ENCODE peak calls at places on chromosomes 3 and 15, in ten cellular contexts. N, Y, D, U, O, R, C, Z, X and K are unnamed samples.

GRCh38 chr15:76994971-76995945 is at the start of gene PSTPIP1:
- DNase-seq in R (no peak), X (peak; percentile 96), D (peak; percentile 64), C (no peak), Y (peak; percentile 15), O (peak; percentile 92), U (peak; percentile 68), Z (peak; percentile 10), N (peak; percentile 56), K (no peak)

GRCh38 chr3:57120803-57121174 is 44.4 kb downstream of the IL17RD start:
- DNase-seq in Y (no peak), O (no peak), Z (no peak), U (no peak), C (no peak), N (no peak), D (no peak), X (no peak), R (no peak), K (no peak)

GRCh38 chr3:30319713-30320112 is 286.7 kb upstream of the TGFBR2 start:
- DNase-seq in O (peak; percentile 42), U (no peak), D (no peak), X (peak; percentile 27), R (peak; percentile 8), C (peak; percentile 2), Y (peak; percentile 49), N (no peak), Z (peak; percentile 58), K (no peak)

GRCh38 chr3:61522629-61523028 is 38.7 kb upstream of the PTPRG start:
- DNase-seq in Z (no peak), R (no peak), X (no peak), N (no peak), U (no peak), C (no peak), D (no peak), O (no peak), Y (no peak), K (no peak)

GRCh38 chr15:82298520-82298919 is 35.9 kb downstream of the SAXO2 start:
- DNase-seq in Y (no peak), U (no peak), X (peak; percentile 86), R (no peak), O (no peak), D (no peak), N (no peak), Z (no peak), C (no peak), K (no peak)

GRCh38 chr3:128080323-128080898 is 28.2 kb downstream of the SEC61A1 start:
- DNase-seq in U (no peak), X (no peak), N (no peak), C (no peak), D (no peak), Z (no peak), Y (peak; percentile 91), O (no peak), R (no peak), K (no peak)

GRCh38 chr3:17420668-17421067 is 321.8 kb downstream of the TBC1D5 start:
- DNase-seq in D (no peak), Y (no peak), X (no peak), C (no peak), N (no peak), O (no peak), R (no peak), Z (no peak), U (no peak), K (no peak)

GRCh38 chr3:159914421-159914820 is 74.2 kb upstream of the IL12A start:
- DNase-seq in D (no peak), C (no peak), X (no peak), U (no peak), R (no peak), N (no peak), O (no peak), Z (no peak), Y (peak; percentile 30), K (no peak)

GRCh38 chr3:44530957-44531356 is 24.0 kb upstream of the ZKSCAN7 start:
- DNase-seq in R (no peak), C (no peak), Z (no peak), D (no peak), N (no peak), O (no peak), U (no peak), X (no peak), Y (no peak), K (no peak)

GRCh38 chr3:194552327-194552949 is 65.6 kb upstream of the ATP13A3 start:
- DNase-seq in C (no peak), U (no peak), Y (no peak), Z (no peak), R (no peak), O (no peak), N (no peak), X (no peak), D (no peak), K (no peak)

GRCh38 chr3:51099794-51100542 is 285.1 kb upstream of the MANF start:
- DNase-seq in Z (peak; percentile 53), D (peak; percentile 23), C (peak; percentile 61), O (peak; percentile 45), N (peak; percentile 19), Y (peak; percentile 61), U (no peak), R (peak; percentile 65), X (no peak), K (peak; percentile 59)

DNA sequence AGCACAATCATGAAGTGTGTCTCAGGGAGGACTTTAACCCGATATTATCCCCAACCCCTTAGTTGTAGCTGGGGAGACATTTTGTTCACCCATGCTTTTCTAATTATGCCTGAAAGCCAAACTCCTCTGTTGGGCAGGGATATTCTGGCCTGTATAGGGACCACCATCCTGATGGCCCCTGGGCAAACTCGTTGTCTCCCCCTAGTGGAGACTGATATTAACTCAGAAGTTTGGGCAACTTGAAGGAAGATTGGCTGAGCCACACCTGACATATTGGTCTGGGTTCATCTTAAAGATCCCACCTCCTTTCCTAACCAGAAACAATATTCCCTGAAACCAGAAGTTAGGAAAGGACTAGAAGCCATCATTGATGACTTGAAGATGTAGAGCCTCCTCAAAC is 42.3 kb downstream of the TM4SF18 start:
- DNase-seq in N (peak; percentile 50), D (peak; percentile 27), U (no peak), C (no peak), R (no peak), Y (no peak), X (no peak), Z (no peak), O (peak; percentile 49), K (no peak)
- TF ChIP-seq CTCF in N (peak; percentile 60), D (peak; percentile 44), U (peak; percentile 53), C (peak; percentile 53), R (peak; percentile 67), Y (peak; percentile 35), X (peak; percentile 43), Z (no peak), O (peak; percentile 53), K (peak; percentile 38)

GRCh38 chr15:101254157-101255065 is 2.6 kb upstream of the CHSY1 start:
- DNase-seq in Z (no peak), R (no peak), D (no peak), C (no peak), O (no peak), X (no peak), U (no peak), Y (no peak), N (no peak), K (no peak)

GRCh38 chr15:101255066-101255415 is 3.2 kb upstream of the CHSY1 start:
- DNase-seq in O (no peak), Y (peak; percentile 49), U (no peak), C (no peak), N (no peak), Z (no peak), R (no peak), D (no peak), X (no peak), K (no peak)

GRCh38 chr15:101255615-101256350 is 3.9 kb upstream of the CHSY1 start:
- DNase-seq in Y (no peak), Z (peak; percentile 64), X (no peak), O (no peak), C (no peak), R (no peak), N (no peak), D (no peak), U (no peak), K (no peak)

GRCh38 chr15:101258238-101259144 is 6.6 kb upstream of the CHSY1 start:
- DNase-seq in C (peak; percentile 48), D (peak; percentile 48), N (peak; percentile 65), X (peak; percentile 75), Y (peak; percentile 75), O (peak; percentile 83), R (peak; percentile 42), Z (peak; percentile 73), U (no peak), K (peak; percentile 55)

GRCh38 chr15:101256756-101257155 is 4.9 kb upstream of the CHSY1 start:
- DNase-seq in R (no peak), Y (no peak), O (peak; percentile 56), N (no peak), U (no peak), D (no peak), C (no peak), X (no peak), Z (no peak), K (no peak)
- TF ChIP-seq CTCF in R (peak; percentile 44), Y (peak; percentile 39), O (peak; percentile 62), N (no peak), U (no peak), D (peak; percentile 53), C (peak; percentile 45), X (no peak), Z (no peak), K (no peak)

GRCh38 chr3:33083958-33084357 is 13.0 kb downstream of the GLB1 start:
- DNase-seq in X (no peak), R (no peak), C (no peak), Z (no peak), U (no peak), D (no peak), O (no peak), Y (no peak), N (no peak), K (no peak)
- TF ChIP-seq CTCF in X (no peak), R (no peak), C (no peak), Z (no peak), U (no peak), D (no peak), O (no peak), Y (no peak), N (no peak), K (no peak)

GRCh38 chr3:94524102-94524922 is 461.5 kb downstream of the NSUN3 start:
- DNase-seq in D (no peak), N (no peak), U (no peak), Z (peak; percentile 25), R (no peak), C (no peak), O (no peak), Y (no peak), X (no peak), K (no peak)

GRCh38 chr3:94522488-94522887 is 459.6 kb downstream of the NSUN3 start:
- DNase-seq in X (no peak), C (no peak), U (no peak), N (no peak), O (no peak), Y (no peak), R (no peak), Z (no peak), D (no peak), K (no peak)

GRCh38 chr3:94529821-94530220 is 467.0 kb downstream of the NSUN3 start:
- DNase-seq in U (no peak), C (no peak), Y (no peak), Z (no peak), R (no peak), X (no peak), N (no peak), D (no peak), O (no peak), K (no peak)

GRCh38 chr3:94520364-94520763 is 457.5 kb downstream of the NSUN3 start:
- DNase-seq in N (no peak), R (no peak), D (no peak), X (no peak), Y (no peak), C (no peak), O (no peak), U (no peak), Z (no peak), K (no peak)

GRCh38 chr3:94525039-94525438 is 462.2 kb downstream of the NSUN3 start:
- DNase-seq in X (no peak), D (no peak), O (no peak), C (peak; percentile 21), Y (no peak), N (no peak), Z (no peak), R (no peak), U (no peak), K (peak; percentile 15)
- TF ChIP-seq CTCF in X (no peak), D (no peak), O (no peak), C (peak; percentile 64), Y (no peak), N (no peak), Z (no peak), R (no peak), U (peak; percentile 32), K (peak; percentile 28)